ENCODE peak calls at places on chromosomes 13 and 19, in ten cellular contexts. F is epithelial cell of esophagus, H is esophagus squamous epithelium, E is cardiac muscle cell, V is activated B cell treated with CpG ODN at 0.5 μM for 24 hours, J is upper lobe of left lung, Q is fibroblast of the aortic adventitia, X is GM23338, B is psoas muscle, N is spleen. Z is an unnamed sample.

GRCh38 chr19:41927810-41928192 is 448 bp downstream of the ERFL start:
- DNase-seq in F (no peak), H (no peak), E (no peak), V (no peak), J (no peak), Q (no peak), X (peak), B (no peak), N (peak), Z (no peak)

GRCh38 chr13:83449666-83450395 is 432.4 kb downstream of the SLITRK1 start:
- DNase-seq in F (peak), H (no peak), E (peak), V (no peak), J (no peak), Q (peak), X (peak), B (no peak), N (no peak), Z (no peak)

GRCh38 chr19:33445752-33446070 is 72.2 kb downstream of the CEBPG start:
- DNase-seq in F (no peak), H (no peak), E (no peak), V (no peak), J (no peak), Q (no peak), X (no peak), B (peak), N (peak), Z (no peak)

GRCh38 chr19:40927567-40927966 is 45.5 kb upstream of the CYP2A7 start:
- DNase-seq in F (no peak), H (no peak), E (no peak), V (no peak), J (no peak), Q (no peak), X (no peak), B (no peak), N (no peak), Z (no peak)

GRCh38 chr19:15534957-15535864 is 26.9 kb downstream of the CYP4F22 start:
- DNase-seq in F (no peak), H (no peak), E (no peak), V (no peak), J (no peak), Q (no peak), X (no peak), B (no peak), N (no peak), Z (no peak)

GRCh38 chr13:76837811-76838210 is 48.4 kb downstream of the KCTD12 start:
- DNase-seq in F (no peak), H (no peak), E (peak), V (no peak), J (no peak), Q (peak), X (no peak), B (no peak), N (no peak), Z (no peak)

GRCh38 chr13:113209336-113209879 is at the start of gene CUL4A:
- DNase-seq in F (peak), H (no peak), E (peak), V (no peak), J (peak), Q (peak), X (peak), B (peak), N (peak), Z (peak)

GRCh38 chr19:10474962-10475451 is 28.1 kb downstream of the KEAP1 start:
- DNase-seq in F (no peak), H (no peak), E (no peak), V (no peak), J (no peak), Q (no peak), X (no peak), B (no peak), N (no peak), Z (no peak)

GRCh38 chr13:80083097-80083429 is 257.9 kb downstream of the SPRY2 start:
- DNase-seq in F (no peak), H (no peak), E (peak), V (no peak), J (no peak), Q (no peak), X (no peak), B (no peak), N (no peak), Z (no peak)

GRCh38 chr13:43511260-43511970 is 275.4 kb downstream of the ENOX1 start:
- DNase-seq in F (no peak), H (no peak), E (no peak), V (no peak), J (no peak), Q (no peak), X (no peak), B (no peak), N (no peak), Z (no peak)

GRCh38 chr13:98996046-98996445 is 18.2 kb upstream of the DOCK9 start:
- DNase-seq in F (no peak), H (no peak), E (no peak), V (no peak), J (no peak), Q (no peak), X (no peak), B (no peak), N (no peak), Z (no peak)

GRCh38 chr19:14146789-14147216 is 10.4 kb upstream of the ASF1B start:
- DNase-seq in F (peak), H (no peak), E (peak), V (no peak), J (no peak), Q (peak), X (no peak), B (no peak), N (no peak), Z (no peak)

GRCh38 chr19:52086481-52086880 is 9.1 kb downstream of the ZNF841 start:
- DNase-seq in F (peak), H (no peak), E (peak), V (no peak), J (no peak), Q (peak), X (no peak), B (no peak), N (no peak), Z (no peak)

GRCh38 chr13:55569082-55569481 is 1571.6 kb upstream of the PRR20A start:
- DNase-seq in F (no peak), H (no peak), E (no peak), V (no peak), J (no peak), Q (no peak), X (no peak), B (no peak), N (no peak), Z (no peak)

GRCh38 chr19:49524812-49525455 is 2.9 kb upstream of the RCN3 start:
- DNase-seq in F (no peak), H (no peak), E (no peak), V (no peak), J (no peak), Q (no peak), X (no peak), B (no peak), N (peak), Z (no peak)

GRCh38 chr13:66154354-66154753 is 1075.8 kb downstream of the PCDH9 start:
- DNase-seq in F (no peak), H (no peak), E (no peak), V (no peak), J (no peak), Q (peak), X (no peak), B (no peak), N (no peak), Z (no peak)

GRCh38 chr13:37136187-37136586 is 30.7 kb upstream of the CSNK1A1L start:
- DNase-seq in F (no peak), H (no peak), E (no peak), V (no peak), J (no peak), Q (peak), X (no peak), B (no peak), N (no peak), Z (no peak)

GRCh38 chr13:35475960-35476943 is at the start of gene MAB21L1:
- DNase-seq in F (peak), H (no peak), E (peak), V (no peak), J (no peak), Q (peak), X (peak), B (peak), N (peak), Z (no peak)

GRCh38 chr13:112244061-112244460 is 132.1 kb upstream of the SPACA7 start:
- DNase-seq in F (no peak), H (no peak), E (no peak), V (no peak), J (no peak), Q (no peak), X (no peak), B (no peak), N (peak), Z (no peak)

GRCh38 chr19:18771328-18772242 is 19.5 kb downstream of the COMP start:
- DNase-seq in F (no peak), H (no peak), E (no peak), V (no peak), J (no peak), Q (no peak), X (peak), B (no peak), N (no peak), Z (no peak)

GRCh38 chr19:18773682-18774081 is 17.4 kb downstream of the COMP start:
- DNase-seq in F (no peak), H (no peak), E (no peak), V (no peak), J (no peak), Q (no peak), X (no peak), B (no peak), N (no peak), Z (no peak)

GRCh38 chr19:18774782-18775444 is 16.2 kb downstream of the COMP start:
- DNase-seq in F (no peak), H (no peak), E (no peak), V (no peak), J (no peak), Q (no peak), X (no peak), B (no peak), N (no peak), Z (no peak)

GRCh38 chr19:18774107-18774506 is 17.0 kb downstream of the COMP start:
- DNase-seq in F (no peak), H (no peak), E (no peak), V (no peak), J (no peak), Q (no peak), X (no peak), B (no peak), N (no peak), Z (no peak)

GRCh38 chr19:18772620-18773587 is 18.2 kb downstream of the COMP start:
- DNase-seq in F (peak), H (no peak), E (no peak), V (no peak), J (no peak), Q (no peak), X (peak), B (peak), N (no peak), Z (no peak)
- TF ChIP-seq CTCF in F (peak), H (no peak), E (no peak), V (no peak), J (no peak), Q (no peak), X (no peak), B (no peak), N (no peak), Z (no peak)

DNA sequence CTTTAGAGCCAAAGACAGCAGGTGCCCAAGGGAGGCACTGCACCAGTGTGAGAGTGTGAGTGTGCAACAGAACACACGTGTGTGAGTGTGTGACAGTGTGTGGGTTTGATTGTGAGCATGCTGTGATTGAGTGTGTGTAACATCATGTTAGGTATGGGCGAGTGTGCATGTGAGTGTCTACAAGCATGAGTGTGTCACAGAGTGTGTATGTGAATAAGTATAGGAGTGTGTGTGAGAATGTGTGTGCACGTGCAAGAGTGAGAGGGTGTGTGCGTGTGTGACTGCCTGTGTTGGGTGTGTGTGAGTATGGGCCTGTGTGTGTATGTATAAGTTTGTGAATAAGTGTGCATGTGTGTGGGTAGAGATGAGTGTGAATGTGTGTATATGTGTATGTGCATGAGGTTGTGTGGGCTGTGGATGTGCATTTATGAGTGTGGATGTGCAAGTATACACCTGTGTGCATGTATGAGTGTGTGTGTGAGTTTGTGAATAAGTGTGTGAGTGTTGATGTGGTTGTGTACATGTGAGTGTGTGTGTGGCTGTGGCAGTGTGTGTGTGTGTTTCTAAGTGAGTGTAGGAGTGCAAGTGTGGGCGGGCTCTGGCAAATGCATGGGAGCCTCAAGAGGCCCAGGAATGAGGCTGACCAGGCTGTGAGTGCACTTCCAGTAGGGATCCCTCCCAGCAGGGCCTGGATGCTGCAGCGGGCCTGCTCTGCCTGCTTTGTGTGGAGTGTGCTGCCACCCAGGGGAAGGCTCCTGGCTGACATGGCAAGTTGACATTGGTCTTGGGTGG is 198.4 kb downstream of the COL4A1 start:
- DNase-seq in F (peak), H (no peak), E (peak), V (no peak), J (peak), Q (peak), X (peak), B (peak), N (no peak), Z (no peak)
- TF ChIP-seq CTCF in F (peak), H (peak), E (peak), V (no peak), J (peak), Q (peak), X (peak), B (peak), N (no peak), Z (no peak)

GRCh38 chr13:28551498-28551895 is 56.6 kb upstream of the FLT1 start:
- DNase-seq in F (no peak), H (no peak), E (no peak), V (no peak), J (no peak), Q (no peak), X (no peak), B (no peak), N (no peak), Z (no peak)

GRCh38 chr13:28550721-28551497 is 56.0 kb upstream of the FLT1 start:
- DNase-seq in F (no peak), H (no peak), E (no peak), V (no peak), J (no peak), Q (no peak), X (no peak), B (no peak), N (no peak), Z (no peak)

GRCh38 chr13:28548468-28548867 is 53.5 kb upstream of the FLT1 start:
- DNase-seq in F (no peak), H (no peak), E (no peak), V (no peak), J (no peak), Q (no peak), X (no peak), B (no peak), N (no peak), Z (no peak)

GRCh38 chr13:28545583-28546333 is 50.8 kb upstream of the FLT1 start:
- DNase-seq in F (no peak), H (no peak), E (no peak), V (no peak), J (no peak), Q (no peak), X (no peak), B (no peak), N (no peak), Z (no peak)

DNA sequence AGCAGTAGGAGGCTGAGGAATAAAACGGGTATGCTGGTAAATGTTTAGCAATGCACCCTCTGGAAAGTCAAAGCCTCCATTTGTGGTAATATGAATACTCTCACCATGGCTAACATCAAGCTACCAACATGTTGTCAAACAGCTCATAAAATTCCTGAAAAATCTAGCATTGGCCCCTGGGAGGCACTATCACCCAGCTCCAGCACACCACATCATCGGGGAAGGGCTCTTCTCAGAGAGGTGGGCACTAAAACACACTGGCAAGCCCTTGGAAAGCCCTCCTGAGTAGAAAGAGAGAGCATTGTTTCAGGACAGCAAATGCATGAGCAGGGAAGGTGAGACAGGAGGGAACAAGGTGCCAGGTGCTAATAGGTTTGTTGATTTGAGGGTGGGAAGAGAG is 53.9 kb upstream of the FLT1 start:
- DNase-seq in F (no peak), H (no peak), E (no peak), V (no peak), J (no peak), Q (no peak), X (peak), B (no peak), N (no peak), Z (no peak)
- TF ChIP-seq CTCF in F (no peak), H (no peak), E (peak), V (no peak), J (no peak), Q (no peak), X (peak), B (no peak), N (no peak), Z (no peak)

GRCh38 chr13:40522234-40522633 is 144.2 kb downstream of the FOXO1 start:
- DNase-seq in F (no peak), H (no peak), E (peak), V (no peak), J (no peak), Q (peak), X (no peak), B (no peak), N (no peak), Z (no peak)

GRCh38 chr13:40517486-40518311 is 148.7 kb downstream of the FOXO1 start:
- DNase-seq in F (no peak), H (no peak), E (no peak), V (no peak), J (no peak), Q (no peak), X (no peak), B (no peak), N (no peak), Z (no peak)

GRCh38 chr13:40518481-40518882 is 148.0 kb downstream of the FOXO1 start:
- DNase-seq in F (peak), H (no peak), E (no peak), V (no peak), J (no peak), Q (no peak), X (no peak), B (no peak), N (no peak), Z (no peak)

GRCh38 chr13:40520916-40521315 is 145.5 kb downstream of the FOXO1 start:
- DNase-seq in F (no peak), H (no peak), E (no peak), V (no peak), J (no peak), Q (no peak), X (no peak), B (no peak), N (no peak), Z (no peak)

DNA sequence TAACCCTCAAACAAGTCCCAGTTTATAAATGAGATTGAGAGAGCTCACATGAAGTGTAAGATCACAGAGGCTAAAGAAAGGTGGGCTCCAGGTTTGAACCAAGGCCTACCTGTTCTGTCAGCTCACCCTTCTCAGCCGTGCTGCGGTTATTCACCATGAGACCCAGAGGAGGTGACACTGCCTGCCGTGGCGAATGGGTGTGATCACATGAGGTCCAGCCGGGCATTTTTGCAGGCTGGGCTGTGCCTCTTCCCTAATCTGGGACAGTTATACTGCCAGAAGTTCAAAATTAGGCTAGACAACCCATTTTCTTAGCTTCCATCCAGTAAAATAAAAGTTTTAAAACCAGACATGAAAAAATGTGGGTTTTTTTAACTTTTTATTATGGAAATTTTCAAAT is 146.8 kb downstream of the FOXO1 start:
- DNase-seq in F (no peak), H (no peak), E (no peak), V (no peak), J (no peak), Q (no peak), X (peak), B (peak), N (no peak), Z (no peak)
- TF ChIP-seq CTCF in F (no peak), H (no peak), E (no peak), V (no peak), J (no peak), Q (no peak), X (no peak), B (no peak), N (no peak), Z (no peak)

DNA sequence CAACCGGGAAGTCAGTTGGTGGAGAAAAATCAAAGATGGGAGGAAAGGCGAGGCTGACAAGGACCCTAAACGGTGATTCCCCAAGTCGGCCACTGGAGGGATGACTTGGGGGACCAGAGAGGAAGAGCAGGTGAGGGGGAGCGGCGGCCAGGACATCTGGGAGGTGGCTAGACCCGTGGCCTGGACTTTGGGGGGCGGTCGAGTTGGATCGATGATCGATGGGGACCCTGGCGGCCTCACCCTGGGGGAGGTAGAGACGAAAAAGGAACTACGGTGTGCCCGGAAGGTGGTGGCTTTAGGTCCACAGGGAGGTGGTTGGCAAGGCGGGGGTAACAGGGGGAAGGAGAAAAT is 7.6 kb upstream of the CIRBP start:
- DNase-seq in F (no peak), H (no peak), E (no peak), V (peak), J (no peak), Q (no peak), X (peak), B (peak), N (no peak), Z (no peak)
- TF ChIP-seq CTCF in F (no peak), H (peak), E (peak), V (no peak), J (no peak), Q (peak), X (peak), B (no peak), N (no peak), Z (no peak)

GRCh38 chr13:32897296-32897695 is 118.9 kb upstream of the KL start:
- DNase-seq in F (peak), H (no peak), E (no peak), V (no peak), J (no peak), Q (no peak), X (no peak), B (no peak), N (no peak), Z (no peak)
- TF ChIP-seq CTCF in F (no peak), H (no peak), E (no peak), V (no peak), J (no peak), Q (no peak), X (no peak), B (no peak), N (no peak), Z (no peak)

DNA sequence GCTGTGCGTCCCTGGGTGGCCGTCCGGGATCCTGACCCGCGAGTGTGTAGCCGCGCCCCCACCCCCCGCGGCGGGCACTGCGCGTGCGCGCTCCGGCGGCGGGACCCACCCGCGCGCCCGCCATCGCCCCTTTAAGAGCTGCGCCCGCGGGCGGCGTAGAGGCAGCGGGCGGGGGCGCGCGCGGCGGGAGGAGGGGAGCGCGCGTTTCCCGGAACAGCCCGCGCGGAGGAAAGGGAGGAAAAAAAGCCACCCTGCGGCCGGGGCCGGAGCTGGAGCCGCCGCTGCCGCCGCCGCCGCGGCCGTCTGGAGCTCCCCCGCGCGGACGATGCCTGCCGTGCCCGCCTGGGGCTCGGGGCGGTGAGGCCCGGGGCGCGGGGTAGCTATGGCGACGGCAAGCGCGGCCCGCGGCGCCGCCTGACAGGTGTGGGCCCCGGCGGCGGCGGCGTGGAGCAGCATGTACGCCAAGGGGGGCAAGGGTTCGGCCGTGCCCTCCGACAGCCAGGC is at the start of gene SSBP4:
- DNase-seq in F (peak), H (no peak), E (peak), V (peak), J (peak), Q (peak), X (peak), B (peak), N (peak), Z (peak)
- TF ChIP-seq CTCF in F (no peak), H (peak), E (no peak), V (no peak), J (peak), Q (peak), X (no peak), B (peak), N (no peak), Z (peak)

GRCh38 chr19:43425567-43426392 is 11.1 kb downstream of the TEX101 start:
- DNase-seq in F (peak), H (no peak), E (peak), V (no peak), J (no peak), Q (peak), X (peak), B (no peak), N (no peak), Z (no peak)
- TF ChIP-seq CTCF in F (peak), H (peak), E (peak), V (no peak), J (peak), Q (peak), X (peak), B (no peak), N (no peak), Z (peak)